ENCODE peak calls at places on chromosome 20, in ten cellular contexts. One of them, this sample, is unnamed.

GRCh38 chr20:48772183-48772976 is 55.4 kb downstream of the PREX1 start:
- DNase-seq in T-cell: no peak
- DNase-seq in IMR-90: no peak
- DNase-seq in activated gamma-delta T cell: no peak
- DNase-seq in GM23338: no peak
- DNase-seq in T-helper 1 cell: no peak
- DNase-seq in germinal center: no peak
- DNase-seq in stimulated activated CD4-positive, alpha-beta T cell treated with anti-CD3 and anti-CD28 coated beads, Interleukin-1b, Interleukin-23, amount 100 ng/mL, for 1 hour: no peak
- DNase-seq in Caki2: no peak
- DNase-seq in DMS 273 treated with DMSO at 0.1 percent for 48 hours: no peak
- DNase-seq in this sample: no peak

GRCh38 chr20:42864116-42864515 is 325.6 kb downstream of the PTPRT start:
- DNase-seq in T-cell: no peak
- DNase-seq in IMR-90: no peak
- DNase-seq in activated gamma-delta T cell: no peak
- DNase-seq in GM23338: no peak
- DNase-seq in T-helper 1 cell: no peak
- DNase-seq in germinal center: no peak
- DNase-seq in stimulated activated CD4-positive, alpha-beta T cell treated with anti-CD3 and anti-CD28 coated beads, Interleukin-1b, Interleukin-23, amount 100 ng/mL, for 1 hour: no peak
- DNase-seq in Caki2: no peak
- DNase-seq in DMS 273 treated with DMSO at 0.1 percent for 48 hours: no peak
- DNase-seq in this sample: no peak

GRCh38 chr20:341682-342081 is 5.2 kb upstream of the NRSN2 start:
- DNase-seq in T-cell: no peak
- DNase-seq in IMR-90: peak
- DNase-seq in activated gamma-delta T cell: no peak
- DNase-seq in GM23338: no peak
- DNase-seq in T-helper 1 cell: no peak
- DNase-seq in germinal center: no peak
- DNase-seq in stimulated activated CD4-positive, alpha-beta T cell treated with anti-CD3 and anti-CD28 coated beads, Interleukin-1b, Interleukin-23, amount 100 ng/mL, for 1 hour: no peak
- DNase-seq in Caki2: peak
- DNase-seq in DMS 273 treated with DMSO at 0.1 percent for 48 hours: no peak
- DNase-seq in this sample: peak

GRCh38 chr20:24747015-24747712 is 201.9 kb upstream of the CST7 start:
- DNase-seq in T-cell: no peak
- DNase-seq in IMR-90: no peak
- DNase-seq in activated gamma-delta T cell: no peak
- DNase-seq in GM23338: no peak
- DNase-seq in T-helper 1 cell: no peak
- DNase-seq in germinal center: no peak
- DNase-seq in stimulated activated CD4-positive, alpha-beta T cell treated with anti-CD3 and anti-CD28 coated beads, Interleukin-1b, Interleukin-23, amount 100 ng/mL, for 1 hour: no peak
- DNase-seq in Caki2: peak
- DNase-seq in DMS 273 treated with DMSO at 0.1 percent for 48 hours: no peak
- DNase-seq in this sample: no peak

GRCh38 chr20:61173966-61174725 is 77.9 kb upstream of the CDH4 start:
- DNase-seq in T-cell: no peak
- DNase-seq in IMR-90: peak
- DNase-seq in activated gamma-delta T cell: no peak
- DNase-seq in GM23338: no peak
- DNase-seq in T-helper 1 cell: no peak
- DNase-seq in germinal center: no peak
- DNase-seq in stimulated activated CD4-positive, alpha-beta T cell treated with anti-CD3 and anti-CD28 coated beads, Interleukin-1b, Interleukin-23, amount 100 ng/mL, for 1 hour: no peak
- DNase-seq in Caki2: no peak
- DNase-seq in DMS 273 treated with DMSO at 0.1 percent for 48 hours: no peak
- DNase-seq in this sample: no peak

GRCh38 chr20:63124782-63125580 is 91.0 kb downstream of the YTHDF1 start:
- DNase-seq in T-cell: no peak
- DNase-seq in IMR-90: no peak
- DNase-seq in activated gamma-delta T cell: no peak
- DNase-seq in GM23338: no peak
- DNase-seq in T-helper 1 cell: no peak
- DNase-seq in germinal center: no peak
- DNase-seq in stimulated activated CD4-positive, alpha-beta T cell treated with anti-CD3 and anti-CD28 coated beads, Interleukin-1b, Interleukin-23, amount 100 ng/mL, for 1 hour: no peak
- DNase-seq in Caki2: no peak
- DNase-seq in DMS 273 treated with DMSO at 0.1 percent for 48 hours: no peak
- DNase-seq in this sample: no peak

GRCh38 chr20:57440678-57441509 is 49.7 kb downstream of the RBM38 start:
- DNase-seq in T-cell: no peak
- DNase-seq in IMR-90: peak
- DNase-seq in activated gamma-delta T cell: no peak
- DNase-seq in GM23338: peak
- DNase-seq in T-helper 1 cell: no peak
- DNase-seq in germinal center: no peak
- DNase-seq in stimulated activated CD4-positive, alpha-beta T cell treated with anti-CD3 and anti-CD28 coated beads, Interleukin-1b, Interleukin-23, amount 100 ng/mL, for 1 hour: no peak
- DNase-seq in Caki2: no peak
- DNase-seq in DMS 273 treated with DMSO at 0.1 percent for 48 hours: peak
- DNase-seq in this sample: no peak

GRCh38 chr20:40323411-40323810 is 365.6 kb downstream of the MAFB start:
- DNase-seq in T-cell: no peak
- DNase-seq in IMR-90: no peak
- DNase-seq in activated gamma-delta T cell: no peak
- DNase-seq in GM23338: no peak
- DNase-seq in T-helper 1 cell: no peak
- DNase-seq in germinal center: no peak
- DNase-seq in stimulated activated CD4-positive, alpha-beta T cell treated with anti-CD3 and anti-CD28 coated beads, Interleukin-1b, Interleukin-23, amount 100 ng/mL, for 1 hour: no peak
- DNase-seq in Caki2: no peak
- DNase-seq in DMS 273 treated with DMSO at 0.1 percent for 48 hours: no peak
- DNase-seq in this sample: peak

GRCh38 chr20:40494238-40494637 is 194.8 kb downstream of the MAFB start:
- DNase-seq in T-cell: no peak
- DNase-seq in IMR-90: no peak
- DNase-seq in activated gamma-delta T cell: no peak
- DNase-seq in GM23338: no peak
- DNase-seq in T-helper 1 cell: no peak
- DNase-seq in germinal center: no peak
- DNase-seq in stimulated activated CD4-positive, alpha-beta T cell treated with anti-CD3 and anti-CD28 coated beads, Interleukin-1b, Interleukin-23, amount 100 ng/mL, for 1 hour: no peak
- DNase-seq in Caki2: no peak
- DNase-seq in DMS 273 treated with DMSO at 0.1 percent for 48 hours: no peak
- DNase-seq in this sample: no peak

GRCh38 chr20:33859751-33860150 is 48.6 kb downstream of the CHMP4B start:
- DNase-seq in T-cell: no peak
- DNase-seq in IMR-90: no peak
- DNase-seq in activated gamma-delta T cell: no peak
- DNase-seq in GM23338: no peak
- DNase-seq in T-helper 1 cell: no peak
- DNase-seq in germinal center: no peak
- DNase-seq in stimulated activated CD4-positive, alpha-beta T cell treated with anti-CD3 and anti-CD28 coated beads, Interleukin-1b, Interleukin-23, amount 100 ng/mL, for 1 hour: no peak
- DNase-seq in Caki2: no peak
- DNase-seq in DMS 273 treated with DMSO at 0.1 percent for 48 hours: no peak
- DNase-seq in this sample: no peak

GRCh38 chr20:35311409-35311808 is 19.2 kb upstream of the FAM83C start:
- DNase-seq in T-cell: no peak
- DNase-seq in IMR-90: peak
- DNase-seq in activated gamma-delta T cell: no peak
- DNase-seq in GM23338: peak
- DNase-seq in T-helper 1 cell: no peak
- DNase-seq in germinal center: no peak
- DNase-seq in stimulated activated CD4-positive, alpha-beta T cell treated with anti-CD3 and anti-CD28 coated beads, Interleukin-1b, Interleukin-23, amount 100 ng/mL, for 1 hour: no peak
- DNase-seq in Caki2: peak
- DNase-seq in DMS 273 treated with DMSO at 0.1 percent for 48 hours: no peak
- DNase-seq in this sample: no peak

GRCh38 chr20:2692036-2692885 is at the start of gene EBF4:
- DNase-seq in T-cell: no peak
- DNase-seq in IMR-90: no peak
- DNase-seq in activated gamma-delta T cell: peak
- DNase-seq in GM23338: peak
- DNase-seq in T-helper 1 cell: no peak
- DNase-seq in germinal center: peak
- DNase-seq in stimulated activated CD4-positive, alpha-beta T cell treated with anti-CD3 and anti-CD28 coated beads, Interleukin-1b, Interleukin-23, amount 100 ng/mL, for 1 hour: no peak
- DNase-seq in Caki2: peak
- DNase-seq in DMS 273 treated with DMSO at 0.1 percent for 48 hours: no peak
- DNase-seq in this sample: peak

GRCh38 chr20:53708129-53708968 is 114.7 kb upstream of the ZNF217 start:
- DNase-seq in T-cell: no peak
- DNase-seq in IMR-90: peak
- DNase-seq in activated gamma-delta T cell: no peak
- DNase-seq in GM23338: no peak
- DNase-seq in T-helper 1 cell: no peak
- DNase-seq in germinal center: no peak
- DNase-seq in stimulated activated CD4-positive, alpha-beta T cell treated with anti-CD3 and anti-CD28 coated beads, Interleukin-1b, Interleukin-23, amount 100 ng/mL, for 1 hour: no peak
- DNase-seq in Caki2: peak
- DNase-seq in DMS 273 treated with DMSO at 0.1 percent for 48 hours: no peak
- DNase-seq in this sample: peak

GRCh38 chr20:32742322-32743236 is 688 bp downstream of the COMMD7 start:
- DNase-seq in T-cell: peak
- DNase-seq in IMR-90: no peak
- DNase-seq in activated gamma-delta T cell: no peak
- DNase-seq in GM23338: peak
- DNase-seq in T-helper 1 cell: no peak
- DNase-seq in germinal center: no peak
- DNase-seq in stimulated activated CD4-positive, alpha-beta T cell treated with anti-CD3 and anti-CD28 coated beads, Interleukin-1b, Interleukin-23, amount 100 ng/mL, for 1 hour: no peak
- DNase-seq in Caki2: no peak
- DNase-seq in DMS 273 treated with DMSO at 0.1 percent for 48 hours: no peak
- DNase-seq in this sample: no peak

GRCh38 chr20:42018979-42019378 is 400.8 kb upstream of the CHD6 start:
- DNase-seq in T-cell: no peak
- DNase-seq in IMR-90: no peak
- DNase-seq in activated gamma-delta T cell: no peak
- DNase-seq in GM23338: no peak
- DNase-seq in T-helper 1 cell: no peak
- DNase-seq in germinal center: no peak
- DNase-seq in stimulated activated CD4-positive, alpha-beta T cell treated with anti-CD3 and anti-CD28 coated beads, Interleukin-1b, Interleukin-23, amount 100 ng/mL, for 1 hour: no peak
- DNase-seq in Caki2: no peak
- DNase-seq in DMS 273 treated with DMSO at 0.1 percent for 48 hours: no peak
- DNase-seq in this sample: no peak

GRCh38 chr20:4989570-4989969 is 11.7 kb downstream of the SLC23A2 start:
- DNase-seq in T-cell: no peak
- DNase-seq in IMR-90: no peak
- DNase-seq in activated gamma-delta T cell: no peak
- DNase-seq in GM23338: no peak
- DNase-seq in T-helper 1 cell: no peak
- DNase-seq in germinal center: peak
- DNase-seq in stimulated activated CD4-positive, alpha-beta T cell treated with anti-CD3 and anti-CD28 coated beads, Interleukin-1b, Interleukin-23, amount 100 ng/mL, for 1 hour: no peak
- DNase-seq in Caki2: no peak
- DNase-seq in DMS 273 treated with DMSO at 0.1 percent for 48 hours: no peak
- DNase-seq in this sample: no peak

GRCh38 chr20:57999465-58000111 is 228.9 kb downstream of the ANKRD60 start:
- DNase-seq in T-cell: no peak
- DNase-seq in IMR-90: no peak
- DNase-seq in activated gamma-delta T cell: no peak
- DNase-seq in GM23338: no peak
- DNase-seq in T-helper 1 cell: no peak
- DNase-seq in germinal center: peak
- DNase-seq in stimulated activated CD4-positive, alpha-beta T cell treated with anti-CD3 and anti-CD28 coated beads, Interleukin-1b, Interleukin-23, amount 100 ng/mL, for 1 hour: no peak
- DNase-seq in Caki2: no peak
- DNase-seq in DMS 273 treated with DMSO at 0.1 percent for 48 hours: no peak
- DNase-seq in this sample: no peak

GRCh38 chr20:62997626-62998025 is 9.1 kb downstream of the BHLHE23 start:
- DNase-seq in T-cell: no peak
- DNase-seq in IMR-90: no peak
- DNase-seq in activated gamma-delta T cell: no peak
- DNase-seq in GM23338: no peak
- DNase-seq in T-helper 1 cell: no peak
- DNase-seq in germinal center: no peak
- DNase-seq in stimulated activated CD4-positive, alpha-beta T cell treated with anti-CD3 and anti-CD28 coated beads, Interleukin-1b, Interleukin-23, amount 100 ng/mL, for 1 hour: no peak
- DNase-seq in Caki2: no peak
- DNase-seq in DMS 273 treated with DMSO at 0.1 percent for 48 hours: no peak
- DNase-seq in this sample: no peak

GRCh38 chr20:16864069-16864468 is 115.9 kb downstream of the OTOR start:
- DNase-seq in T-cell: no peak
- DNase-seq in IMR-90: peak
- DNase-seq in activated gamma-delta T cell: no peak
- DNase-seq in GM23338: no peak
- DNase-seq in T-helper 1 cell: no peak
- DNase-seq in germinal center: no peak
- DNase-seq in stimulated activated CD4-positive, alpha-beta T cell treated with anti-CD3 and anti-CD28 coated beads, Interleukin-1b, Interleukin-23, amount 100 ng/mL, for 1 hour: no peak
- DNase-seq in Caki2: peak
- DNase-seq in DMS 273 treated with DMSO at 0.1 percent for 48 hours: no peak
- DNase-seq in this sample: no peak

GRCh38 chr20:37243937-37244571 is 17.6 kb downstream of the GHRH start:
- DNase-seq in T-cell: no peak
- DNase-seq in IMR-90: no peak
- DNase-seq in activated gamma-delta T cell: no peak
- DNase-seq in GM23338: no peak
- DNase-seq in T-helper 1 cell: no peak
- DNase-seq in germinal center: no peak
- DNase-seq in stimulated activated CD4-positive, alpha-beta T cell treated with anti-CD3 and anti-CD28 coated beads, Interleukin-1b, Interleukin-23, amount 100 ng/mL, for 1 hour: no peak
- DNase-seq in Caki2: no peak
- DNase-seq in DMS 273 treated with DMSO at 0.1 percent for 48 hours: no peak
- DNase-seq in this sample: peak

This sample was measured in choroid plexus epithelial cell.